ENCODE peak calls at places on chromosomes 5 and 9, in six cellular contexts. H, C, E, X, D and Y are unnamed samples.

GRCh38 chr9:121945849-121946248 is 147.3 kb downstream of the TTLL11 start:
- DNase-seq in X (no peak), E (no peak), H (no peak), C (no peak), D (no peak), Y (no peak)

GRCh38 chr9:72315510-72316287 is 49.3 kb downstream of the ZFAND5 start:
- DNase-seq in E (no peak), X (peak; percentile 64), C (no peak), D (peak; percentile 34), H (no peak), Y (peak; percentile 9)

GRCh38 chr9:33466565-33467495 is 6.9 kb downstream of the NOL6 start:
- DNase-seq in E (no peak), H (peak; percentile 61), X (peak; percentile 39), D (peak; percentile 22), C (peak; percentile 83), Y (no peak)

GRCh38 chr5:33891731-33892418 is at the start of gene ADAMTS12:
- DNase-seq in E (peak; percentile 30), C (no peak), D (no peak), H (peak; percentile 26), X (no peak), Y (no peak)

GRCh38 chr5:31889131-31889561 is 250.2 kb downstream of the PDZD2 start:
- DNase-seq in C (no peak), E (peak; percentile 65), H (no peak), X (no peak), D (no peak), Y (no peak)

GRCh38 chr9:93020151-93020550 is 38.4 kb upstream of the SUSD3 start:
- DNase-seq in E (no peak), X (no peak), C (no peak), H (no peak), D (no peak), Y (no peak)

GRCh38 chr9:109085510-109085909 is 34.2 kb downstream of the TMEM245 start:
- DNase-seq in D (no peak), X (no peak), E (no peak), H (no peak), C (no peak), Y (no peak)

GRCh38 chr9:134455951-134456739 is 129.9 kb downstream of the RXRA start:
- DNase-seq in D (peak; percentile 47), H (peak; percentile 23), C (peak; percentile 61), E (no peak), X (peak; percentile 80), Y (no peak)

GRCh38 chr5:171158581-171158980 is 150.5 kb upstream of the TLX3 start:
- DNase-seq in D (no peak), C (no peak), H (no peak), X (no peak), E (no peak), Y (no peak)

GRCh38 chr9:130662099-130662926 is 2.1 kb upstream of the PRDM12 start:
- DNase-seq in D (no peak), X (no peak), C (no peak), E (no peak), H (no peak), Y (no peak)

GRCh38 chr9:28805197-28805596 is 1231.9 kb upstream of the C9orf72 start:
- DNase-seq in E (no peak), X (no peak), C (no peak), H (no peak), D (no peak), Y (no peak)

GRCh38 chr9:70421020-70421271 is 6.5 kb upstream of the KLF9 start:
- DNase-seq in E (no peak), C (no peak), D (peak; percentile 46), X (no peak), H (no peak), Y (no peak)

GRCh38 chr9:6758418-6759113 is 793 bp downstream of the KDM4C start:
- DNase-seq in X (peak; percentile 69), C (peak; percentile 56), H (peak; percentile 80), D (peak; percentile 19), E (no peak), Y (no peak)

GRCh38 chr5:126268697-126269315 is 154.4 kb upstream of the GRAMD2B start:
- DNase-seq in E (no peak), H (no peak), X (peak; percentile 39), D (no peak), C (no peak), Y (no peak)

GRCh38 chr5:108753877-108754276 is 6.2 kb downstream of the FER start:
- DNase-seq in H (no peak), D (no peak), E (no peak), C (no peak), X (no peak), Y (no peak)

GRCh38 chr5:103829585-103829984 is 267.0 kb upstream of the NUDT12 start:
- DNase-seq in X (no peak), C (no peak), D (no peak), H (peak; percentile 8), E (no peak), Y (no peak)

GRCh38 chr9:88706193-88707112 is 171.5 kb downstream of the NXNL2 start:
- DNase-seq in D (no peak), H (no peak), X (no peak), E (no peak), C (no peak), Y (no peak)

GRCh38 chr9:38318755-38319495 is 73.6 kb upstream of the ALDH1B1 start:
- DNase-seq in E (no peak), H (peak; percentile 91), X (no peak), D (no peak), C (no peak), Y (no peak)

GRCh38 chr9:134205636-134206316 is 41.4 kb upstream of the RNU6ATAC start:
- DNase-seq in H (no peak), X (no peak), D (peak; percentile 59), E (no peak), C (no peak), Y (no peak)

GRCh38 chr9:95521699-95522098 is 4.9 kb upstream of the PTCH1 start:
- DNase-seq in C (no peak), X (no peak), D (no peak), E (no peak), H (no peak), Y (no peak)

GRCh38 chr9:93918071-93918470 is 37.1 kb downstream of the BARX1 start:
- DNase-seq in C (no peak), X (no peak), D (no peak), H (no peak), E (no peak), Y (no peak)

GRCh38 chr9:96082516-96083232 is 207.2 kb downstream of the ERCC6L2 start:
- DNase-seq in D (no peak), X (no peak), C (no peak), H (no peak), E (no peak), Y (no peak)

GRCh38 chr9:107243757-107244156 is 39.3 kb upstream of the RAD23B start:
- DNase-seq in H (peak; percentile 58), D (no peak), X (peak; percentile 74), C (peak; percentile 27), E (no peak), Y (no peak)

GRCh38 chr5:88674262-88675158 is 208.5 kb downstream of the MEF2C start:
- DNase-seq in E (no peak), C (no peak), D (peak; percentile 69), X (no peak), H (peak; percentile 92), Y (no peak)

GRCh38 chr9:112780637-112781036 is 30.1 kb downstream of the SNX30 start:
- DNase-seq in C (no peak), X (no peak), D (no peak), H (no peak), E (no peak), Y (no peak)

GRCh38 chr5:86878250-86878649 is 260.5 kb downstream of the COX7C start:
- DNase-seq in E (no peak), X (no peak), H (no peak), D (no peak), C (no peak), Y (no peak)

GRCh38 chr5:171295801-171296200 is 13.2 kb upstream of the TLX3 start:
- DNase-seq in X (no peak), D (no peak), C (no peak), H (no peak), E (no peak), Y (no peak)

GRCh38 chr5:142151436-142152382 is 43.1 kb downstream of the NDFIP1 start:
- DNase-seq in X (no peak), D (peak; percentile 30), E (no peak), C (peak; percentile 35), H (peak; percentile 73), Y (peak; percentile 71)

GRCh38 chr5:93382188-93382587 is 198.8 kb downstream of the NR2F1-AS1 start:
- DNase-seq in C (no peak), H (peak; percentile 19), D (no peak), X (no peak), E (no peak), Y (no peak)

GRCh38 chr5:73638344-73639095 is 12.5 kb downstream of the ARHGEF28 start:
- DNase-seq in D (no peak), C (no peak), E (no peak), X (no peak), H (no peak), Y (no peak)

GRCh38 chr5:158382473-158382872 is 523.5 kb upstream of the CLINT1 start:
- DNase-seq in H (peak; percentile 38), D (no peak), C (peak; percentile 7), E (no peak), X (peak; percentile 57), Y (no peak)

GRCh38 chr5:141782991-141783598 is 95.1 kb downstream of the PCDH1 start:
- DNase-seq in H (no peak), X (no peak), C (no peak), E (no peak), D (no peak), Y (no peak)

GRCh38 chr5:35198681-35199080 is 31.6 kb downstream of the PRLR start:
- DNase-seq in D (no peak), H (no peak), C (no peak), X (no peak), E (no peak), Y (no peak)

GRCh38 chr5:178186417-178186816 is 754 bp downstream of the GMCL2 start:
- DNase-seq in E (no peak), X (no peak), H (no peak), C (no peak), D (no peak), Y (no peak)

GRCh38 chr9:80560976-80561375 is 989.2 kb downstream of the TLE4 start:
- DNase-seq in H (no peak), C (no peak), X (no peak), D (no peak), E (no peak), Y (no peak)

GRCh38 chr9:137605146-137606004 is at the start of gene ARRDC1:
- DNase-seq in H (peak; percentile 98), D (peak; percentile 82), E (peak; percentile 70), C (peak; percentile 91), X (peak; percentile 93), Y (peak; percentile 72)